ENCODE peak calls at places on chromosome 2, in five cellular contexts. One of them, this sample, is unnamed.

GRCh38 chr2:191933307-191934105 is 86.6 kb upstream of the CAVIN2 start:
- DNase-seq in neural progenitor cell: no peak
- DNase-seq in IMR-90: peak; percentile 85
- DNase-seq in HCT116: no peak
- DNase-seq in OCI-LY7: no peak
- DNase-seq in this sample: no peak

GRCh38 chr2:85215074-85216050 is 82.2 kb downstream of the TCF7L1 start:
- DNase-seq in neural progenitor cell: peak; percentile 79
- DNase-seq in IMR-90: peak; percentile 93
- DNase-seq in HCT116: no peak
- DNase-seq in OCI-LY7: peak; percentile 8
- DNase-seq in this sample: no peak

GRCh38 chr2:240991378-240992263 is 6.8 kb upstream of the SNED1 start:
- DNase-seq in neural progenitor cell: no peak
- DNase-seq in IMR-90: peak; percentile 97
- DNase-seq in HCT116: peak; percentile 80
- DNase-seq in OCI-LY7: no peak
- DNase-seq in this sample: no peak

GRCh38 chr2:217045725-217046475 is 186.0 kb upstream of the TNP1 start:
- DNase-seq in neural progenitor cell: no peak
- DNase-seq in IMR-90: peak; percentile 62
- DNase-seq in HCT116: no peak
- DNase-seq in OCI-LY7: no peak
- DNase-seq in this sample: no peak

GRCh38 chr2:223815186-223815883 is 22.0 kb downstream of the AP1S3 start:
- DNase-seq in neural progenitor cell: no peak
- DNase-seq in IMR-90: peak; percentile 92
- DNase-seq in HCT116: peak; percentile 100
- DNase-seq in OCI-LY7: no peak
- DNase-seq in this sample: no peak

GRCh38 chr2:62577994-62578836 is 72.2 kb upstream of the TMEM17 start:
- DNase-seq in neural progenitor cell: no peak
- DNase-seq in IMR-90: peak; percentile 92
- DNase-seq in HCT116: peak; percentile 99
- DNase-seq in OCI-LY7: no peak
- DNase-seq in this sample: no peak

GRCh38 chr2:217858519-217859466 is 144.0 kb downstream of the TNS1 start:
- DNase-seq in neural progenitor cell: peak; percentile 75
- DNase-seq in IMR-90: peak; percentile 96
- DNase-seq in HCT116: no peak
- DNase-seq in OCI-LY7: no peak
- DNase-seq in this sample: peak; percentile 10

GRCh38 chr2:101559576-101559975 is 84.7 kb upstream of the RFX8 start:
- DNase-seq in neural progenitor cell: no peak
- DNase-seq in IMR-90: peak; percentile 28
- DNase-seq in HCT116: no peak
- DNase-seq in OCI-LY7: no peak
- DNase-seq in this sample: no peak

GRCh38 chr2:100321181-100321880 is 970 bp downstream of the LONRF2 start:
- DNase-seq in neural progenitor cell: peak; percentile 80
- DNase-seq in IMR-90: peak; percentile 21
- DNase-seq in HCT116: no peak
- DNase-seq in OCI-LY7: no peak
- DNase-seq in this sample: no peak

GRCh38 chr2:134988994-134989605 is 58.1 kb downstream of the MAP3K19 start:
- DNase-seq in neural progenitor cell: peak; percentile 24
- DNase-seq in IMR-90: peak; percentile 50
- DNase-seq in HCT116: peak; percentile 18
- DNase-seq in OCI-LY7: peak; percentile 48
- DNase-seq in this sample: no peak

GRCh38 chr2:96330407-96330806 is 5.2 kb upstream of the NCAPH start:
- DNase-seq in neural progenitor cell: no peak
- DNase-seq in IMR-90: peak; percentile 84
- DNase-seq in HCT116: no peak
- DNase-seq in OCI-LY7: no peak
- DNase-seq in this sample: no peak

GRCh38 chr2:75569546-75569945 is 8.8 kb upstream of the EVA1A start:
- DNase-seq in neural progenitor cell: no peak
- DNase-seq in IMR-90: no peak
- DNase-seq in HCT116: no peak
- DNase-seq in OCI-LY7: no peak
- DNase-seq in this sample: no peak

GRCh38 chr2:166521155-166521554 is 27.1 kb upstream of the SCN7A start:
- DNase-seq in neural progenitor cell: no peak
- DNase-seq in IMR-90: peak; percentile 13
- DNase-seq in HCT116: no peak
- DNase-seq in OCI-LY7: no peak
- DNase-seq in this sample: no peak

GRCh38 chr2:110173523-110173922 is 31.3 kb downstream of the NPHP1 start:
- DNase-seq in neural progenitor cell: no peak
- DNase-seq in IMR-90: peak; percentile 70
- DNase-seq in HCT116: no peak
- DNase-seq in OCI-LY7: no peak
- DNase-seq in this sample: no peak

GRCh38 chr2:223696719-223697118 is 94.6 kb upstream of the SCG2 start:
- DNase-seq in neural progenitor cell: no peak
- DNase-seq in IMR-90: peak; percentile 69
- DNase-seq in HCT116: peak; percentile 87
- DNase-seq in OCI-LY7: no peak
- DNase-seq in this sample: no peak

GRCh38 chr2:86176583-86176982 is 18.7 kb downstream of the IMMT start:
- DNase-seq in neural progenitor cell: no peak
- DNase-seq in IMR-90: peak; percentile 26
- DNase-seq in HCT116: no peak
- DNase-seq in OCI-LY7: no peak
- DNase-seq in this sample: no peak

GRCh38 chr2:11829947-11830707 is 83.7 kb downstream of the LPIN1 start:
- DNase-seq in neural progenitor cell: peak; percentile 90
- DNase-seq in IMR-90: peak; percentile 98
- DNase-seq in HCT116: peak; percentile 90
- DNase-seq in OCI-LY7: peak; percentile 83
- DNase-seq in this sample: peak; percentile 86

DNA sequence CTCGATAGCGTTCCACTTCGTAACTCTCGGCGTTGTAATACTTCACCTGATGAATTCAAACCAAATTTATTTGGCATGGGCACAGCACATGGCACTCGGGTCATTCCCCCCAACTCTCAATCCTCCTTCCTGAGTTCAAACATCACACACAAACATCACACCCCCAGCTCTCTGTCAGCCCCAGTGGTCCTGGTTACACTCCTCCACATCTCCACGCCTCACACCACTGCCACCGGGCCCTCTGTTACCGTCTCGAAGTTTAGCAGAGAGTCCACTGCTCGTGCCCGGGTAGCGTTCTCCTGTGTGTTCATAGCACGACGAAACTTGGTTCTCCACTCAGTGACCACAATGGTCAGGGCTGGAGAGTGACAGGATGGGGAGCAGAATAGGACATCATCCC is 4.6 kb downstream of the ABCB6 start:
- DNase-seq in neural progenitor cell: no peak
- DNase-seq in IMR-90: no peak
- DNase-seq in HCT116: no peak
- DNase-seq in OCI-LY7: no peak
- DNase-seq in this sample: no peak
- H3K36me3 ChIP-seq in neural progenitor cell: no peaks in the 10 kb centered on the region
- H3K36me3 ChIP-seq in IMR-90: peaks cover 52% of the 10 kb centered on the region
- H3K36me3 ChIP-seq in HCT116: peaks cover 17% of the 10 kb centered on the region
- H3K36me3 ChIP-seq in OCI-LY7: peaks cover 35% of the 10 kb centered on the region
- H3K36me3 ChIP-seq in this sample: peaks cover 46% of the 10 kb centered on the region

DNA sequence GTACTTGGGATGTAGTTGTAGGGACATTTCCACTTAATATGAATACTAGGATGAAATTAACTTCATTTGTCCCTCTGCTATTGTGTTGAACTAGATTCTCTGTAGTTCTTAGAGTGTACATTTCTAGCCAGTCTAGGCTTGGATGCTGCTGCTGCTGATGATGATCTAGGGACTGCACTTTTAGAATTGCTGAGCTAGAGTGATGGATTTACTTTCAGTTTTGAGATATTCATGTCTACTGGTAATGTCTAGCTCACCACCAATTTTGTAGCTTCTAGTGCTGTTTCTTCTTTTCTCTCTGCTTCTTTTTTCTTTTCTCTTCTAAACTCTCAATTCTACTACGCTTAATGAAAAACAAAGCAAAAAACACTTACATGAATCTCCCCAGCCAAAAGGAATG is 49.4 kb downstream of the MRPS9 start:
- DNase-seq in neural progenitor cell: no peak
- DNase-seq in IMR-90: no peak
- DNase-seq in HCT116: no peak
- DNase-seq in OCI-LY7: no peak
- DNase-seq in this sample: no peak
- H2AFZ ChIP-seq in neural progenitor cell: no peak overlapping the region
- H2AFZ ChIP-seq in IMR-90: no peak overlapping the region
- H2AFZ ChIP-seq in HCT116: no peak overlapping the region
- H2AFZ ChIP-seq in OCI-LY7: no peak overlapping the region
- H2AFZ ChIP-seq in this sample: no peak overlapping the region

GRCh38 chr2:182302174-182302573 is 124.7 kb downstream of the PDE1A start:
- DNase-seq in neural progenitor cell: no peak
- DNase-seq in IMR-90: peak; percentile 90
- DNase-seq in HCT116: no peak
- DNase-seq in OCI-LY7: no peak
- DNase-seq in this sample: no peak

GRCh38 chr2:182302972-182303371 is 123.9 kb downstream of the PDE1A start:
- DNase-seq in neural progenitor cell: no peak
- DNase-seq in IMR-90: no peak
- DNase-seq in HCT116: no peak
- DNase-seq in OCI-LY7: no peak
- DNase-seq in this sample: no peak

GRCh38 chr2:182298456-182298855 is 128.4 kb downstream of the PDE1A start:
- DNase-seq in neural progenitor cell: no peak
- DNase-seq in IMR-90: no peak
- DNase-seq in HCT116: no peak
- DNase-seq in OCI-LY7: no peak
- DNase-seq in this sample: no peak

GRCh38 chr2:182301093-182301492 is 125.7 kb downstream of the PDE1A start:
- DNase-seq in neural progenitor cell: no peak
- DNase-seq in IMR-90: no peak
- DNase-seq in HCT116: no peak
- DNase-seq in OCI-LY7: no peak
- DNase-seq in this sample: no peak

DNA sequence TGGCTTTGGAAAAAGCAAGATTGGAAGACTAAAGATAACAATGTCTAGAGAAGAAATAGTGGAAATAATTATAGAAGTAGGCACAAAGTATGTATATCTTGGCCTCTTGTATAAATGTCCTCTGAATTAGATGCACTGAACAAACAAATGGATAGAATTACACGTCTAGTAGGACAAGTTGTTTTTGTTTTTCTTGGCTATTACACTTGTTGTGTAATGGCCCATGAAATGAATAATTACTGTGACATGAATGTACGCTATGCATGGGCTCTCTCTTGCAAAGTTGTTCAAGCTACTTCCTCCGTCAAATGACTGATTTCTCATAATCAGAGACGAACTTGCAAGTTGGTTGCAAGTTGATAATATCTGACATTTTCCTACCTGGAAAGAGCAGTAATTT is 126.2 kb downstream of the PDE1A start:
- DNase-seq in neural progenitor cell: no peak
- DNase-seq in IMR-90: no peak
- DNase-seq in HCT116: no peak
- DNase-seq in OCI-LY7: no peak
- DNase-seq in this sample: no peak
- H3K4me3 ChIP-seq in neural progenitor cell: no peak overlapping the region
- H3K4me3 ChIP-seq in IMR-90: no peak overlapping the region
- H3K4me3 ChIP-seq in HCT116: no peak overlapping the region
- H3K4me3 ChIP-seq in OCI-LY7: no peak overlapping the region
- H3K4me3 ChIP-seq in this sample: no peak overlapping the region

GRCh38 chr2:24683408-24683807 is 109.8 kb downstream of the PTRHD1 start:
- DNase-seq in neural progenitor cell: no peak
- DNase-seq in IMR-90: no peak
- DNase-seq in HCT116: no peak
- DNase-seq in OCI-LY7: no peak
- DNase-seq in this sample: no peak
- H3K36me3 ChIP-seq in neural progenitor cell: no peaks in the 10 kb centered on the region
- H3K36me3 ChIP-seq in IMR-90: no peaks in the 10 kb centered on the region
- H3K36me3 ChIP-seq in HCT116: no peaks in the 10 kb centered on the region
- H3K36me3 ChIP-seq in OCI-LY7: no peaks in the 10 kb centered on the region
- H3K36me3 ChIP-seq in this sample: peaks cover 2% of the 10 kb centered on the region

GRCh38 chr2:51013060-51013746 is 18.7 kb downstream of the NRXN1 start:
- DNase-seq in neural progenitor cell: peak; percentile 33
- DNase-seq in IMR-90: peak; percentile 12
- DNase-seq in HCT116: peak; percentile 10
- DNase-seq in OCI-LY7: peak; percentile 7
- DNase-seq in this sample: no peak
- H2AFZ ChIP-seq in neural progenitor cell: no peak overlapping the region
- H2AFZ ChIP-seq in IMR-90: peak overlapping the region; percentile 72
- H2AFZ ChIP-seq in HCT116: peak overlapping the region; percentile 77
- H2AFZ ChIP-seq in OCI-LY7: peak overlapping the region; percentile 35
- H2AFZ ChIP-seq in this sample: no peak overlapping the region

GRCh38 chr2:119434664-119435063 is 3.0 kb downstream of the TMEM37 start:
- DNase-seq in neural progenitor cell: peak; percentile 66
- DNase-seq in IMR-90: no peak
- DNase-seq in HCT116: no peak
- DNase-seq in OCI-LY7: no peak
- DNase-seq in this sample: no peak
- H3K4me3 ChIP-seq in neural progenitor cell: no peak overlapping the region
- H3K4me3 ChIP-seq in IMR-90: no peak overlapping the region
- H3K4me3 ChIP-seq in HCT116: no peak overlapping the region
- H3K4me3 ChIP-seq in OCI-LY7: no peak overlapping the region
- H3K4me3 ChIP-seq in this sample: no peak overlapping the region

DNA sequence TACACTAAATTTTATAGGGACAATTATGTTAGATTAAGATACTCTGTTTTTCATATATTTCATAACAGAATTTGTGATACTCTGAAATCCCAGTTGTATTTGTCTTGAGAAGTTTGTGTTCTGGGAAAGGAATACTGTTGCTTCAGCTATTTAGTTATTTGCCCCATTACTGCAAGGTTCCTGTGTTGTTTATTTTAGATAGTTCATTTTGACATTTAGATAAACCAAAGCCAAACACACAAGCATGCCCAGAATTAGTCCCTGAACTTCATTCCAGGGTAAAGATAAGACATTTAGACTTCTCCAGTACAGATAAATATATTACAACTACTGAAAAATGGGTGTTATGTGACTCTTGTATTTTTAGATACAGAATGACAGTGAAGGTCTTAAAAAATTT is 74.7 kb downstream of the BMPR2 start:
- DNase-seq in neural progenitor cell: no peak
- DNase-seq in IMR-90: peak; percentile 59
- DNase-seq in HCT116: no peak
- DNase-seq in OCI-LY7: no peak
- DNase-seq in this sample: no peak
- H3K36me3 ChIP-seq in neural progenitor cell: no peaks in the 10 kb centered on the region
- H3K36me3 ChIP-seq in IMR-90: no peaks in the 10 kb centered on the region
- H3K36me3 ChIP-seq in HCT116: no peaks in the 10 kb centered on the region
- H3K36me3 ChIP-seq in OCI-LY7: no peaks in the 10 kb centered on the region
- H3K36me3 ChIP-seq in this sample: no peaks in the 10 kb centered on the region

GRCh38 chr2:193783681-193784080 is 1588.9 kb upstream of the TMEFF2 start:
- DNase-seq in neural progenitor cell: no peak
- DNase-seq in IMR-90: no peak
- DNase-seq in HCT116: no peak
- DNase-seq in OCI-LY7: no peak
- DNase-seq in this sample: no peak
- H2AFZ ChIP-seq in neural progenitor cell: no peak overlapping the region
- H2AFZ ChIP-seq in IMR-90: no peak overlapping the region
- H2AFZ ChIP-seq in HCT116: peak overlapping the region; percentile 2
- H2AFZ ChIP-seq in OCI-LY7: no peak overlapping the region
- H2AFZ ChIP-seq in this sample: no peak overlapping the region